ENCODE peak calls at places on chromosomes 5 and 9, in ten cellular contexts. K, N, C, W, B, I, S, D, R and F are unnamed samples.

GRCh38 chr5:173123416-173123815 is 20.9 kb upstream of the BNIP1 start:
- DNase-seq in K (no peak), D (peak; percentile 50), C (peak; percentile 92), I (peak; percentile 40), R (no peak), W (no peak), S (no peak), B (no peak), N (no peak), F (peak; percentile 31)

GRCh38 chr9:124248066-124248465 is 9.7 kb upstream of the NEK6 start:
- DNase-seq in B (peak; percentile 56), S (no peak), W (no peak), C (no peak), K (no peak), N (no peak), R (peak; percentile 38), D (no peak), I (no peak), F (no peak)

GRCh38 chr5:180868960-180869359 is 7.9 kb upstream of the ZFP62 start:
- DNase-seq in D (peak; percentile 77), K (peak; percentile 89), B (peak; percentile 89), R (peak; percentile 95), C (peak; percentile 75), N (no peak), S (peak; percentile 71), I (peak; percentile 85), W (peak; percentile 81), F (no peak)

GRCh38 chr9:33893861-33894260 is 76.9 kb downstream of the UBE2R2 start:
- DNase-seq in R (no peak), B (no peak), W (no peak), K (no peak), C (no peak), N (no peak), S (no peak), D (no peak), I (no peak), F (no peak)

GRCh38 chr5:64144429-64145215 is 21.0 kb upstream of the RNF180 start:
- DNase-seq in I (peak; percentile 63), D (peak; percentile 63), W (no peak), B (no peak), S (peak; percentile 51), R (no peak), K (no peak), C (peak; percentile 41), N (no peak), F (no peak)

GRCh38 chr5:83974151-83974822 is 253.6 kb upstream of the HAPLN1 start:
- DNase-seq in W (peak; percentile 10), D (no peak), C (peak; percentile 6), S (peak; percentile 37), K (no peak), R (no peak), B (no peak), N (no peak), I (no peak), F (no peak)

GRCh38 chr9:95167998-95168397 is 149.5 kb downstream of the FANCC start:
- DNase-seq in K (peak; percentile 28), W (peak; percentile 86), I (peak; percentile 98), N (no peak), D (peak; percentile 96), C (peak; percentile 97), S (peak; percentile 93), B (no peak), R (peak; percentile 77), F (peak; percentile 78)

GRCh38 chr9:82410306-82410705 is 421.7 kb downstream of the SPATA31D1 start:
- DNase-seq in N (no peak), B (no peak), R (no peak), S (peak; percentile 15), K (no peak), D (peak; percentile 31), W (no peak), I (peak; percentile 24), C (no peak), F (no peak)

GRCh38 chr5:51043740-51044139 is 339.5 kb upstream of the ISL1 start:
- DNase-seq in W (no peak), B (no peak), R (no peak), N (no peak), I (no peak), C (no peak), D (no peak), S (no peak), K (no peak), F (no peak)

GRCh38 chr5:51034501-51034900 is 348.7 kb upstream of the ISL1 start:
- DNase-seq in K (no peak), R (no peak), I (no peak), N (no peak), S (no peak), D (no peak), B (no peak), W (no peak), C (no peak), F (no peak)

DNA sequence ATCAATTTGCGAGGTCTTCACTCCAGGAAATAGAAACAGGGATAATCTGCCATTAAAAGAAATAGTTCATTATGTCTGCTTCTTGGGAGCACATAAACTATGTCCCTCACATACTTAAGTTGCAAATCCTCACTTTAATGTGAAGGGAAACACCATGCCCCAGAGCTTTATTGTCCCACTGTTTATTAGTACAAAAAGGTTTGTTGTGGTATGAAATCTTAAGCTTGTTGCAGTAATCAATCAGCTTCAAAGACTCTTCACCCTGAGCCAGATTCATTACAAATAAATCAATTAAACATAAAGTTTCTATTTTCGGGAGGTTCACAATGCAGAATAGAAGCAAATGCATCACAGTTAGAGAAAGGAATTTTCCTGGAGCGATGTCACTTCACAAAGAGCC is 343.3 kb upstream of the ISL1 start:
- DNase-seq in K (no peak), I (no peak), R (no peak), S (no peak), W (no peak), B (no peak), C (no peak), D (no peak), N (no peak), F (no peak)
- H3K4me3 ChIP-seq in K (no peak overlapping the region), I (no peak overlapping the region), R (no peak overlapping the region), S (no peak overlapping the region), W (no peak overlapping the region), B (no peak overlapping the region), C (no peak overlapping the region), D (no peak overlapping the region), N (no peak overlapping the region), F (no peak overlapping the region)

GRCh38 chr5:14663734-14664269 is 716 bp upstream of the OTULIN start:
- DNase-seq in I (no peak), S (no peak), N (no peak), W (peak; percentile 14), B (no peak), K (no peak), R (peak; percentile 57), D (peak; percentile 43), C (no peak), F (no peak)
- H3K4me3 ChIP-seq in I (peak overlapping the region; percentile 79), S (peak overlapping the region; percentile 69), N (peak overlapping the region; percentile 80), W (peak overlapping the region; percentile 78), B (peak overlapping the region; percentile 79), K (peak overlapping the region; percentile 65), R (peak overlapping the region; percentile 81), D (peak overlapping the region; percentile 85), C (peak overlapping the region; percentile 83), F (peak overlapping the region; percentile 88)

GRCh38 chr5:157828031-157828948 is 30.7 kb downstream of the CLINT1 start:
- DNase-seq in K (no peak), C (peak; percentile 14), S (peak; percentile 14), R (no peak), B (no peak), W (no peak), D (peak; percentile 28), N (no peak), I (peak; percentile 29), F (no peak)

GRCh38 chr5:157823655-157824054 is 35.3 kb downstream of the CLINT1 start:
- DNase-seq in K (no peak), S (no peak), D (no peak), B (no peak), W (no peak), C (no peak), R (no peak), N (no peak), I (no peak), F (no peak)

GRCh38 chr5:157827429-157827828 is 31.5 kb downstream of the CLINT1 start:
- DNase-seq in K (no peak), S (peak; percentile 36), N (no peak), R (no peak), W (no peak), B (no peak), I (peak; percentile 62), C (peak; percentile 56), D (peak; percentile 64), F (no peak)

DNA sequence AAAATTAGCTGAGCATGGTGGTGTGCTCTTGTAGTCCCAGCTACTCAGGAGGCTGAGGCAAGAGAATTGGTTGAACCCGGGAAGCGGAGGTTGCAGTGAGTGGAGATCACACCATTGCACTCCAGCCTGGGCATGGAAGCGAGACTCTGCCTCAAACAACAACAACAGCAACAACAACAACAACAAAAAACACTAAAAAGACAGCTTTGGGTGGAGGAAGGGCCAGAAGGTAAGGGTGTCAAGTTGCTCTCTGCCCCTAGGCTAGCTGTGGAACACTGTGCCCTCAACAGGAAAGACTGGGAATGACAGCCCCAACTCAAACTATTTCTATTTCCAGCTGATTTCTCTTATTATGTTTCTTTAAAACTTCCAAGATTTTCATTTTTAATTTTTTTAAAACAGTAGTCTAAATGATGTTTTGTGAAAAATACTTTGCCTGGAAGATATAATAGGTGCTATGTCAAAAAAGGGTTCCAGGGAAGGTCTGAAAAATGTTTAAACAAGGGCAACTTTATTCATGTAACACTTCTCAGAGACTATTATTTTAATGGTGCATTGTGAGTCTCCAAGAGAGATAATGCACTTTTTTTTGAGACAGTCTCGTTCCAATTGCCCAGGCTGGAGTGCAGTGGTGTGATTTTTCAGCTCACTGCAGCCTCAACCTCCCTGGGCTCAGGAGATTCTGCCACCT is 29.9 kb downstream of the CLINT1 start:
- DNase-seq in S (no peak), N (no peak), I (peak; percentile 25), R (no peak), K (peak; percentile 13), W (no peak), D (no peak), B (no peak), C (no peak), F (no peak)
- H3K4me3 ChIP-seq in S (no peak overlapping the region), N (no peak overlapping the region), I (no peak overlapping the region), R (no peak overlapping the region), K (no peak overlapping the region), W (no peak overlapping the region), D (no peak overlapping the region), B (no peak overlapping the region), C (no peak overlapping the region), F (no peak overlapping the region)

GRCh38 chr9:100440071-100440470 is 13.1 kb downstream of the MSANTD3 start:
- DNase-seq in I (peak; percentile 74), B (no peak), R (no peak), K (no peak), N (no peak), C (peak; percentile 68), W (no peak), S (peak; percentile 12), D (peak; percentile 40), F (no peak)

GRCh38 chr9:100445161-100445902 is 18.4 kb downstream of the MSANTD3 start:
- DNase-seq in W (no peak), K (no peak), C (no peak), S (no peak), N (no peak), D (no peak), B (no peak), I (no peak), R (no peak), F (no peak)

GRCh38 chr9:100437860-100438805 is 11.2 kb downstream of the MSANTD3 start:
- DNase-seq in R (peak; percentile 90), S (peak; percentile 79), D (peak; percentile 86), N (no peak), I (peak; percentile 86), C (peak; percentile 84), K (peak; percentile 70), W (peak; percentile 79), B (peak; percentile 86), F (no peak)

GRCh38 chr9:100443781-100444768 is 17.1 kb downstream of the MSANTD3 start:
- DNase-seq in N (no peak), I (no peak), C (peak; percentile 60), W (no peak), B (no peak), D (peak; percentile 34), K (no peak), S (peak; percentile 17), R (no peak), F (no peak)

GRCh38 chr9:100442072-100442471 is 15.1 kb downstream of the MSANTD3 start:
- DNase-seq in C (no peak), I (no peak), N (no peak), R (no peak), K (no peak), W (no peak), S (no peak), D (peak; percentile 38), B (no peak), F (no peak)
- H3K4me3 ChIP-seq in C (no peak overlapping the region), I (no peak overlapping the region), N (no peak overlapping the region), R (no peak overlapping the region), K (no peak overlapping the region), W (no peak overlapping the region), S (no peak overlapping the region), D (peak overlapping the region; percentile 51), B (no peak overlapping the region), F (no peak overlapping the region)